ENCODE peak calls at places on chromosomes 4 and X, in six cellular contexts. Q, R, U, K, N and A are unnamed samples.

GRCh38 chrX:83469551-83469950 is 38.5 kb upstream of the POU3F4 start:
- DNase-seq in U (peak; percentile 46), K (no peak), N (peak; percentile 10), Q (no peak), R (peak; percentile 1), A (peak; percentile 6)

GRCh38 chr4:42627887-42628646 is 28.8 kb downstream of the ATP8A1 start:
- DNase-seq in K (no peak), Q (no peak), R (no peak), U (no peak), N (no peak), A (peak; percentile 19)

GRCh38 chrX:44954562-44954961 is 81.6 kb downstream of the KDM6A start:
- DNase-seq in Q (no peak), K (no peak), U (no peak), R (no peak), N (no peak), A (no peak)

GRCh38 chr4:58739275-58739674 is 1629.1 kb upstream of the IGFBP7 start:
- DNase-seq in N (no peak), Q (no peak), R (no peak), U (no peak), K (no peak), A (no peak)

GRCh38 chrX:53048169-53049126 is at the start of gene GPR173:
- DNase-seq in U (peak; percentile 72), N (peak; percentile 64), K (no peak), R (peak; percentile 66), Q (peak; percentile 48), A (no peak)

GRCh38 chrX:17859609-17860178 is 1.4 kb downstream of the RAI2 start:
- DNase-seq in K (no peak), N (no peak), U (no peak), Q (no peak), R (no peak), A (no peak)

GRCh38 chrX:7444967-7445366 is 297.0 kb upstream of the PUDP start:
- DNase-seq in U (no peak), K (no peak), R (no peak), N (no peak), Q (no peak), A (peak; percentile 35)

GRCh38 chrX:3713937-3714434 is 537 bp upstream of the PRKX start:
- DNase-seq in N (no peak), U (peak; percentile 48), Q (no peak), R (no peak), K (no peak), A (no peak)

GRCh38 chr4:189305500-189305899 is 635.2 kb upstream of the FRG1 start:
- DNase-seq in K (no peak), N (no peak), U (no peak), Q (no peak), R (no peak), A (no peak)

GRCh38 chr4:169612869-169613859 is 781 bp upstream of the NEK1 start:
- DNase-seq in Q (peak; percentile 61), K (peak; percentile 68), R (peak; percentile 79), N (peak; percentile 88), U (peak; percentile 81), A (peak; percentile 79)

GRCh38 chrX:103538728-103539127 is 19.4 kb upstream of the RAB40A start:
- DNase-seq in N (no peak), K (no peak), Q (no peak), U (no peak), R (peak; percentile 21), A (no peak)

GRCh38 chrX:2538016-2538415 is 37.2 kb upstream of the DHRSX start:
- DNase-seq in N (peak; percentile 14), Q (peak; percentile 72), U (no peak), R (no peak), K (no peak), A (no peak)

GRCh38 chr4:149838036-149838435 is 22.4 kb upstream of the IQCM start:
- DNase-seq in K (no peak), R (no peak), U (no peak), N (no peak), Q (no peak), A (no peak)

GRCh38 chr4:19791422-19792113 is 460.1 kb upstream of the SLIT2 start:
- DNase-seq in Q (no peak), K (no peak), R (peak; percentile 20), N (peak; percentile 21), U (no peak), A (no peak)

GRCh38 chr4:78477276-78477675 is 74.3 kb upstream of the ANXA3 start:
- DNase-seq in R (peak; percentile 60), U (no peak), K (no peak), N (peak; percentile 81), Q (no peak), A (no peak)

GRCh38 chr4:155474758-155475157 is 98.0 kb upstream of the MAP9 start:
- DNase-seq in R (no peak), Q (no peak), U (no peak), N (no peak), K (no peak), A (no peak)

GRCh38 chrX:9948406-9948805 is 18.8 kb upstream of the CLDN34 start:
- DNase-seq in U (no peak), R (peak; percentile 26), N (peak; percentile 18), Q (no peak), K (no peak), A (no peak)

GRCh38 chr4:86633854-86634253 is 39.7 kb downstream of the PTPN13 start:
- DNase-seq in Q (no peak), N (no peak), R (peak; percentile 21), K (no peak), U (no peak), A (no peak)

GRCh38 chrX:16436348-16437188 is 213.4 kb upstream of the S100G start:
- DNase-seq in K (peak; percentile 65), R (peak; percentile 75), N (peak; percentile 72), U (peak; percentile 73), Q (peak; percentile 64), A (peak; percentile 53)

GRCh38 chr4:123564758-123565346 is 168.3 kb downstream of the SPRY1 start:
- DNase-seq in Q (peak; percentile 27), K (peak; percentile 75), N (peak; percentile 79), U (peak; percentile 52), R (peak; percentile 69), A (peak; percentile 65)

GRCh38 chrX:95974885-95975284 is 709.8 kb upstream of the DIAPH2 start:
- DNase-seq in K (no peak), U (no peak), Q (no peak), N (no peak), R (no peak), A (no peak)

GRCh38 chrX:149462849-149463248 is 42.3 kb downstream of the IDS start:
- DNase-seq in N (peak; percentile 52), Q (no peak), R (no peak), K (no peak), U (no peak), A (no peak)

GRCh38 chrX:2708016-2708415 is 16.9 kb downstream of the CD99 start:
- DNase-seq in K (no peak), N (peak; percentile 39), Q (no peak), R (no peak), U (no peak), A (peak; percentile 40)

GRCh38 chrX:46938589-46938988 is 26.4 kb downstream of the JADE3 start:
- DNase-seq in K (no peak), R (no peak), Q (no peak), U (no peak), N (no peak), A (no peak)

GRCh38 chr4:123349401-123350190 is 47.0 kb upstream of the SPRY1 start:
- DNase-seq in R (no peak), K (no peak), N (no peak), Q (no peak), U (no peak), A (peak; percentile 33)

GRCh38 chr4:152572417-152573086 is 36.7 kb upstream of the FBXW7 start:
- DNase-seq in Q (no peak), K (no peak), U (no peak), N (peak; percentile 64), R (peak; percentile 70), A (no peak)

GRCh38 chr4:57850141-57850540 is 740.0 kb upstream of the IGFBP7 start:
- DNase-seq in K (no peak), N (no peak), U (no peak), Q (no peak), R (no peak), A (no peak)

GRCh38 chr4:169620846-169621228 is 459 bp downstream of the CLCN3 start:
- DNase-seq in N (peak; percentile 57), U (no peak), K (no peak), Q (peak; percentile 20), R (no peak), A (peak; percentile 28)

GRCh38 chr4:5037553-5038551 is 13.4 kb upstream of the STK32B start:
- DNase-seq in U (no peak), K (no peak), Q (no peak), R (peak; percentile 99), N (peak; percentile 92), A (no peak)

GRCh38 chr4:8292388-8293107 is 23.0 kb downstream of the HTRA3 start:
- DNase-seq in U (no peak), Q (no peak), N (no peak), K (no peak), R (no peak), A (no peak)
- H3K9ac ChIP-seq in U (no peak overlapping the region), Q (no peak overlapping the region), N (no peak overlapping the region), K (no peak overlapping the region), R (no peak overlapping the region), A (no peak overlapping the region)

GRCh38 chrX:119755981-119756533 is 2.3 kb upstream of the SOWAHD start:
- DNase-seq in K (no peak), Q (no peak), N (no peak), U (no peak), R (peak; percentile 73), A (peak; percentile 72)

GRCh38 chrX:119758682-119759332 is 419 bp downstream of the SOWAHD start:
- DNase-seq in Q (no peak), K (no peak), U (peak; percentile 66), R (no peak), N (peak; percentile 38), A (no peak)

GRCh38 chrX:119757646-119757978 is 776 bp upstream of the SOWAHD start:
- DNase-seq in N (no peak), K (no peak), Q (no peak), R (no peak), U (no peak), A (no peak)

GRCh38 chrX:119757979-119758681 is at the start of gene SOWAHD:
- DNase-seq in R (no peak), N (peak; percentile 49), K (no peak), U (peak; percentile 71), Q (no peak), A (no peak)

GRCh38 chrX:119756926-119757635 is 1.3 kb upstream of the SOWAHD start:
- DNase-seq in R (no peak), U (no peak), Q (no peak), K (no peak), N (no peak), A (peak; percentile 28)
- H2AFZ ChIP-seq in R (no peak overlapping the region), U (no peak overlapping the region), Q (peak overlapping the region; percentile 87), K (no peak overlapping the region), N (no peak overlapping the region), A (peak overlapping the region; percentile 32)

GRCh38 chr4:139241784-139242151 is 38.3 kb downstream of the MGARP start:
- DNase-seq in K (no peak), U (no peak), N (no peak), R (no peak), Q (no peak), A (no peak)
- H3K4me1 ChIP-seq in K (peaks cover 25% of the 10 kb centered on the region), U (peaks cover 5% of the 10 kb centered on the region), N (peaks cover 45% of the 10 kb centered on the region), R (peaks cover 30% of the 10 kb centered on the region), Q (peaks cover 3% of the 10 kb centered on the region), A (no peaks in the 10 kb centered on the region)

DNA sequence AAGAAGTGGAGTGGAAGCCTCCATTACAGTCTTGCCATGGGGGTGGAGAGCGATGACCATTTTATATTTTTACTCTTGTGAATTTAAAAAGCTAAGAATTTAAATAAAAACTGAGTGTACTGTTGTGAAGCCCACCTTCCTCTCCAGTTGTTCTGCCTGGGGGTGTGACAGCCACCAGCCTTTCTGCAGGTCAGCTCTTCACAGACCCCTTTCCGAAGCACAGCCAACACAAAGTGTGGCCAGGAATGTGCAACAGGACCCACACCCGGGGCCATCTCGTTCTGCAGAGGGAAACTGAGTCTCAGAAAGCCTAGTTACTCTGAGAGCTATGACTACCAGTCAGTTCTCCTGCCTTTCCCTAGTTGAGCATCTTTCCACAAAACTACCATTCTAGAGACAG is 1.4 kb downstream of the GRPEL1 start:
- DNase-seq in U (no peak), R (no peak), Q (no peak), N (no peak), K (no peak), A (no peak)
- H3K9ac ChIP-seq in U (no peak overlapping the region), R (peak overlapping the region; percentile 17), Q (no peak overlapping the region), N (peak overlapping the region; percentile 88), K (peak overlapping the region; percentile 94), A (peak overlapping the region; percentile 86)